ENCODE peak calls at places on chromosomes 4 and X, in six cellular contexts. P is GM10248, U is brain microvascular endothelial cell, D is Calu3, X is choroid plexus epithelial cell, B is mammary epithelial cell. H is an unnamed sample.

GRCh38 chrX:123219916-123220315 is 35.8 kb downstream of the GRIA3 start:
- DNase-seq in P (no peak), U (no peak), D (peak), X (no peak), B (peak), H (no peak)

GRCh38 chr4:100314057-100314456 is 123.8 kb upstream of the DDIT4L start:
- DNase-seq in P (no peak), U (no peak), D (no peak), X (peak), B (no peak), H (no peak)

GRCh38 chrX:130304587-130305368 is 34.9 kb upstream of the SLC25A14 start:
- DNase-seq in P (no peak), U (no peak), D (no peak), X (no peak), B (no peak), H (no peak)

GRCh38 chrX:3250946-3251345 is 95.5 kb downstream of the MXRA5 start:
- DNase-seq in P (no peak), U (peak), D (no peak), X (no peak), B (no peak), H (no peak)

GRCh38 chr4:168648494-168648893 is 151.6 kb downstream of the PALLD start:
- DNase-seq in P (no peak), U (no peak), D (no peak), X (no peak), B (no peak), H (no peak)

GRCh38 chr4:86403575-86403974 is 43.7 kb upstream of the MAPK10 start:
- DNase-seq in P (no peak), U (no peak), D (no peak), X (no peak), B (no peak), H (no peak)

GRCh38 chrX:65679071-65679540 is 11.7 kb downstream of the MSN start:
- DNase-seq in P (no peak), U (no peak), D (peak), X (no peak), B (peak), H (no peak)

GRCh38 chr4:123356914-123357313 is 39.7 kb upstream of the SPRY1 start:
- DNase-seq in P (no peak), U (no peak), D (no peak), X (no peak), B (no peak), H (no peak)

GRCh38 chr4:8173641-8174242 is 15.1 kb upstream of the ABLIM2 start:
- DNase-seq in P (no peak), U (no peak), D (no peak), X (no peak), B (no peak), H (no peak)

GRCh38 chrX:138020941-138021340 is 455.0 kb downstream of the ZIC3 start:
- DNase-seq in P (no peak), U (no peak), D (no peak), X (no peak), B (no peak), H (no peak)

GRCh38 chrX:44162964-44163475 is 180.5 kb downstream of the EFHC2 start:
- DNase-seq in P (no peak), U (no peak), D (peak), X (peak), B (peak), H (no peak)

GRCh38 chr4:38529189-38530115 is 134.5 kb upstream of the KLF3 start:
- DNase-seq in P (peak), U (no peak), D (peak), X (no peak), B (no peak), H (peak)

GRCh38 chrX:43557792-43558191 is 98.3 kb upstream of the MAOA start:
- DNase-seq in P (peak), U (peak), D (peak), X (peak), B (peak), H (peak)

GRCh38 chr4:74395633-74396032 is 30.7 kb downstream of the EREG start:
- DNase-seq in P (no peak), U (peak), D (no peak), X (peak), B (no peak), H (no peak)

GRCh38 chr4:89307446-89308160 is at the start of gene GPRIN3:
- DNase-seq in P (peak), U (peak), D (peak), X (no peak), B (no peak), H (no peak)

GRCh38 chr4:158016511-158016910 is 156.3 kb downstream of the GASK1B start:
- DNase-seq in P (no peak), U (peak), D (no peak), X (peak), B (peak), H (no peak)

GRCh38 chrX:116436358-116436816 is at the start of gene SLC6A14:
- DNase-seq in P (no peak), U (no peak), D (peak), X (no peak), B (no peak), H (no peak)

GRCh38 chrX:78543281-78543680 is 115.8 kb downstream of the RTL3 start:
- DNase-seq in P (no peak), U (no peak), D (no peak), X (no peak), B (no peak), H (no peak)

GRCh38 chrX:18425199-18426003 is at the start of gene CDKL5:
- DNase-seq in P (peak), U (peak), D (peak), X (peak), B (peak), H (peak)

GRCh38 chrX:123361371-123361770 is 177.3 kb downstream of the GRIA3 start:
- DNase-seq in P (no peak), U (no peak), D (no peak), X (peak), B (no peak), H (no peak)

GRCh38 chrX:1546601-1547275 is 9.8 kb upstream of the P2RY8 start:
- DNase-seq in P (no peak), U (no peak), D (no peak), X (no peak), B (no peak), H (no peak)

GRCh38 chrX:123424546-123424945 is 240.5 kb downstream of the GRIA3 start:
- DNase-seq in P (no peak), U (peak), D (no peak), X (peak), B (peak), H (no peak)

GRCh38 chr4:121380448-121381147 is at the start of gene QRFPR:
- DNase-seq in P (no peak), U (no peak), D (peak), X (no peak), B (peak), H (no peak)

GRCh38 chrX:15310117-15310516 is 5.3 kb downstream of the ASB11 start:
- DNase-seq in P (no peak), U (no peak), D (peak), X (peak), B (no peak), H (peak)

GRCh38 chr4:16269742-16270522 is 43.7 kb upstream of the TAPT1 start:
- DNase-seq in P (no peak), U (peak), D (no peak), X (peak), B (peak), H (no peak)

GRCh38 chrX:144006811-144007210 is 122.9 kb downstream of the UBE2NL start:
- DNase-seq in P (no peak), U (no peak), D (no peak), X (peak), B (peak), H (peak)

GRCh38 chr4:162681212-162681611 is 485.5 kb downstream of the NAF1 start:
- DNase-seq in P (no peak), U (no peak), D (no peak), X (peak), B (no peak), H (no peak)

GRCh38 chrX:2892816-2893215 is 36.3 kb downstream of the ARSD start:
- DNase-seq in P (no peak), U (no peak), D (no peak), X (no peak), B (no peak), H (no peak)

GRCh38 chrX:10054396-10054795 is 87.2 kb downstream of the CLDN34 start:
- DNase-seq in P (no peak), U (no peak), D (no peak), X (no peak), B (peak), H (no peak)

GRCh38 chr4:82372502-82372873 is 1.3 kb downstream of the HNRNPD start:
- DNase-seq in P (no peak), U (peak), D (peak), X (peak), B (peak), H (no peak)

GRCh38 chr4:82372874-82373815 is 646 bp downstream of the HNRNPD start:
- DNase-seq in P (peak), U (peak), D (peak), X (peak), B (peak), H (peak)

GRCh38 chr4:82371398-82371972 is 2.3 kb downstream of the HNRNPD start:
- DNase-seq in P (no peak), U (no peak), D (no peak), X (peak), B (peak), H (no peak)

GRCh38 chr4:82376109-82376508 is 2.3 kb upstream of the HNRNPD start:
- DNase-seq in P (no peak), U (no peak), D (no peak), X (no peak), B (no peak), H (no peak)

GRCh38 chr4:82373816-82374740 is at the start of gene HNRNPD:
- DNase-seq in P (peak), U (peak), D (peak), X (peak), B (peak), H (peak)
- TF ChIP-seq CTCF in P (no peak), U (no peak), D (no peak), X (no peak), B (peak), H (no peak)

GRCh38 chr4:128378668-128379067 is 91.1 kb upstream of the PGRMC2 start:
- DNase-seq in P (no peak), U (no peak), D (no peak), X (no peak), B (no peak), H (no peak)

GRCh38 chr4:128380306-128380705 is 92.7 kb upstream of the PGRMC2 start:
- DNase-seq in P (no peak), U (no peak), D (no peak), X (no peak), B (no peak), H (no peak)

GRCh38 chr4:128381748-128382559 is 94.3 kb upstream of the PGRMC2 start:
- DNase-seq in P (no peak), U (no peak), D (no peak), X (no peak), B (no peak), H (no peak)

GRCh38 chr4:128376958-128377357 is 89.3 kb upstream of the PGRMC2 start:
- DNase-seq in P (no peak), U (no peak), D (no peak), X (no peak), B (no peak), H (no peak)

GRCh38 chr4:128379860-128380259 is 92.2 kb upstream of the PGRMC2 start:
- DNase-seq in P (peak), U (peak), D (peak), X (peak), B (no peak), H (no peak)
- TF ChIP-seq CTCF in P (peak), U (peak), D (no peak), X (peak), B (peak), H (peak)

DNA sequence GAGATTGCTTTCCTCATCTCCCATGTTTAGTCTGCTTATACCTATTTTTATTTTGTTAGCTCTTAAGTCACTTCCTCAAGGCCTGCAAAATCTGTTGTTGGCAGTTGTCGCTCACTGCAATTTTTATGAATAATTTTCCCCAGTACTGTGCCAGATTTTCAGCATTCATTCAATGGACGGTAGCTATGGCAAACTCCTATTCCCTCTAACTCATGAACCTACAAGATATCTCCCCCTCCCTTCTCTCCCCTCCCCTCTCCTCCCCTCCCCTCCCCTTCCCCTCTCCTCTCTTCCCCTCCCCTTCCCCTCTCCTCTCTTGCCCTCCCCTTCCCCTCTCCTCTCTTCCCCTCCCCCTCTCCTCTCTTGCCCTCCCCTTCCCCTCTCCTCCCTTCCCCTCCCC is 160.4 kb downstream of the FRAS1 start:
- DNase-seq in P (no peak), U (no peak), D (no peak), X (no peak), B (no peak), H (no peak)
- TF ChIP-seq CTCF in P (no peak), U (no peak), D (no peak), X (no peak), B (no peak), H (no peak)

DNA sequence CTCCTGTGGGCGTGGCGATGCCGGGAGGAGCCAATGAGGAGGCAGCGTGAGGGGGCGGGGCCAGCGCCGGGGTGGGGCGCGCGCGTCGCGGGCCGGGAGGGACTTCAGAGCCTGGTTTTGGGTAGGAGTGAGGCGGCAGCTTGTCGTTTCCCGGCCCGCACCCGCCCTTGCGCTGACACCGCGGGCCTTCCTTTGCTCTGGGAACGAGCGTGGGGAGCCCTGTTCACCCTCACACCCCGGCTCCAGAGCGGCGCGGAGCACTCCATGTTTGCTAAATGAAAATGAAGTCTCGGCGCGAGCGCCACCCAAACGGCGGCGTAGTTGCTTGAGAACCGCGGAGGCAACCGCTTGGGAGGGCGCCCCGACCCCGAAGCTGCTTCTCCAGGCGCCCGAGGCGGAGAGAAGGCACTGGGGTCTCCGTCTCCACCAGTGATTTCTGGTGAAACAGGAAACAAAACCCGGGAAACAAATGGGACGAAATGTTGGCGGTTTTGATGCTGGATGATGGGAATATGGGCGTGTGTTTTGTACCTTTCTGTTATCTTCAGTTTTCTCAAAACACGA is 497 bp upstream of the GRPEL1 start:
- DNase-seq in P (no peak), U (no peak), D (no peak), X (no peak), B (no peak), H (no peak)
- TF ChIP-seq CTCF in P (no peak), U (peak), D (no peak), X (peak), B (no peak), H (no peak)

DNA sequence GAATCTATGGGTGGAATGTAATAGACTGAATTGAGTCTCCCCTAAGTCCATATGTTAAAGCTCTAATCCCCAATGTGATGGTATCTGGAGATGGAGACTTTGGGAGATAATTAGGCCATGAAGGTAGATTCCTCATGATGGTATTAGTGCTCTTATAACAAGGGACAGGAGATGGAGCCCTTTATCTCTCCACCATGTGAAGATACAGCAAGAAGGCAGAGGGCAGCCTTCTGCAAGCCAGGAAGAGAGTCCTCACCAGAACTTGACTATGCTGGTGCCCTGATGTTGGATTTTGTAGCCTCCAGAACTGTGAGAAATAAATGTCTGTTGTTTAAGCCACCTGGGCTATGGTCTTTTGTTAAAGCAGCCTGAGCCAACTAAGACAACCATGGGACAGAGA is 76.4 kb upstream of the F8A3 start:
- DNase-seq in P (no peak), U (no peak), D (no peak), X (peak), B (no peak), H (no peak)
- TF ChIP-seq CTCF in P (peak), U (no peak), D (no peak), X (peak), B (peak), H (peak)

GRCh38 chrX:12447448-12448154 is 309.3 kb downstream of the FRMPD4 start:
- DNase-seq in P (no peak), U (peak), D (no peak), X (peak), B (peak), H (no peak)
- TF ChIP-seq CTCF in P (no peak), U (no peak), D (no peak), X (peak), B (peak), H (no peak)

DNA sequence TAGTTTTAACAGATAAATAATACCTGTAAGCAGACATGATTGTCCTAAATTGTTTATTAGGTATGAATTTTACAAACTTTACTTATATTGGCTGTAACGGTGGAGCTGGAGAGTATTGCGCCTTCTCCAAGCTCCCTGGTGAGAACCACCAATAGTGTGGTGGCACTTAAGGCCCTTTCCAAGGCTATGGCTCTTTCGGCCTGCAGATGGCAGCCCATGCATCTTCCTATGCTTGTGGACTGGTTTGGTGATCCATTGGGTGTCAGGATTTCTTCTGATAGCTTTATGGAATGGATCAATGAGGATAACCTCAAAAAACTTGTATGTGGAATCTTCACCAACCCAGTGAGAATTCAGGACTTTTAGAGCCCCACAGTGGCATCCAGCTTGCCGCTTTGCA is 7.8 kb downstream of the LARP1B start:
- DNase-seq in P (no peak), U (peak), D (no peak), X (peak), B (peak), H (no peak)
- TF ChIP-seq CTCF in P (peak), U (peak), D (no peak), X (peak), B (peak), H (peak)

DNA sequence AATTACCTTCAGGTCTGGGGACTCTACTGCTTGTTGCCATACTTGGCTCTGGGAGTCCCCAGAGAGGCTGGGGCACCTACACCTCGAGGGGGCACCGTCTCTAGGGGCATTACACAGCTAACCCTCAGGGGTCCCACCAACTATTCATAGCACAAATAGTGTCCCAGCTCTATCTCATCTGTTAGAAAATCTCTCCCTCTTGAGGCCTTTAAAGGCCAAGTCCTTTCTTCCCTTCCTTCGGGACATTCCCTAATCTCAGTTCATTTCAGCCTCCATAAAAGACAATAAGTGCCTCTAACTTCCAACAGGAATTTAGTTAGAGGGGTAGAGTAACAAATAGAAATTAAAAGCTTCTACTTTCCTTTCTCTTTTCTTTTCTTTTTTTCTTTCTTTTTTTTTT is 55.8 kb upstream of the SORBS2 start:
- DNase-seq in P (no peak), U (no peak), D (no peak), X (no peak), B (no peak), H (no peak)
- TF ChIP-seq CTCF in P (no peak), U (no peak), D (no peak), X (no peak), B (no peak), H (no peak)

GRCh38 chrX:45208121-45208856 is 7.6 kb upstream of the DIPK2B start:
- DNase-seq in P (no peak), U (no peak), D (no peak), X (peak), B (no peak), H (no peak)
- TF ChIP-seq CTCF in P (no peak), U (peak), D (no peak), X (peak), B (no peak), H (no peak)